ENCODE peak calls at places on chromosome 3, in ten cellular contexts. One of them, this sample, is unnamed.

GRCh38 chr3:159806412-159806811 is 182.2 kb upstream of the IL12A start:
- DNase-seq in sciatic nerve: no peak
- DNase-seq in HEK293T: no peak
- DNase-seq in activated naive CD8-positive, alpha-beta T cell treated with anti-CD3 and anti-CD28 coated beads, Interleukin-2, amount 50 U/mL, for 24 hours: no peak
- DNase-seq in ecto neural progenitor cell: no peak
- DNase-seq in stromal cell of bone marrow: no peak
- DNase-seq in skeletal muscle cell: no peak
- DNase-seq in GM03348: peak
- DNase-seq in activated CD4-positive, CD25-positive, alpha-beta regulatory T cell: no peak
- DNase-seq in activated CD4-positive, alpha-beta T cell treated with anti-CD3 and anti-CD28 coated beads for 24 hours: no peak
- DNase-seq in this sample: no peak

GRCh38 chr3:2158828-2159227 is 60.2 kb downstream of the CNTN4 start:
- DNase-seq in sciatic nerve: no peak
- DNase-seq in HEK293T: no peak
- DNase-seq in activated naive CD8-positive, alpha-beta T cell treated with anti-CD3 and anti-CD28 coated beads, Interleukin-2, amount 50 U/mL, for 24 hours: no peak
- DNase-seq in ecto neural progenitor cell: no peak
- DNase-seq in stromal cell of bone marrow: no peak
- DNase-seq in skeletal muscle cell: no peak
- DNase-seq in GM03348: no peak
- DNase-seq in activated CD4-positive, CD25-positive, alpha-beta regulatory T cell: no peak
- DNase-seq in activated CD4-positive, alpha-beta T cell treated with anti-CD3 and anti-CD28 coated beads for 24 hours: no peak
- DNase-seq in this sample: no peak

GRCh38 chr3:53821631-53822068 is 24.6 kb downstream of the CHDH start:
- DNase-seq in sciatic nerve: no peak
- DNase-seq in HEK293T: no peak
- DNase-seq in activated naive CD8-positive, alpha-beta T cell treated with anti-CD3 and anti-CD28 coated beads, Interleukin-2, amount 50 U/mL, for 24 hours: no peak
- DNase-seq in ecto neural progenitor cell: no peak
- DNase-seq in stromal cell of bone marrow: no peak
- DNase-seq in skeletal muscle cell: peak
- DNase-seq in GM03348: peak
- DNase-seq in activated CD4-positive, CD25-positive, alpha-beta regulatory T cell: no peak
- DNase-seq in activated CD4-positive, alpha-beta T cell treated with anti-CD3 and anti-CD28 coated beads for 24 hours: no peak
- DNase-seq in this sample: no peak

GRCh38 chr3:60675424-60675823 is 575.8 kb downstream of the FHIT start:
- DNase-seq in sciatic nerve: no peak
- DNase-seq in HEK293T: no peak
- DNase-seq in activated naive CD8-positive, alpha-beta T cell treated with anti-CD3 and anti-CD28 coated beads, Interleukin-2, amount 50 U/mL, for 24 hours: no peak
- DNase-seq in ecto neural progenitor cell: no peak
- DNase-seq in stromal cell of bone marrow: no peak
- DNase-seq in skeletal muscle cell: no peak
- DNase-seq in GM03348: no peak
- DNase-seq in activated CD4-positive, CD25-positive, alpha-beta regulatory T cell: no peak
- DNase-seq in activated CD4-positive, alpha-beta T cell treated with anti-CD3 and anti-CD28 coated beads for 24 hours: no peak
- DNase-seq in this sample: no peak

GRCh38 chr3:163605915-163606314 is 1472.4 kb downstream of the SI start:
- DNase-seq in sciatic nerve: no peak
- DNase-seq in HEK293T: no peak
- DNase-seq in activated naive CD8-positive, alpha-beta T cell treated with anti-CD3 and anti-CD28 coated beads, Interleukin-2, amount 50 U/mL, for 24 hours: no peak
- DNase-seq in ecto neural progenitor cell: no peak
- DNase-seq in stromal cell of bone marrow: no peak
- DNase-seq in skeletal muscle cell: no peak
- DNase-seq in GM03348: no peak
- DNase-seq in activated CD4-positive, CD25-positive, alpha-beta regulatory T cell: no peak
- DNase-seq in activated CD4-positive, alpha-beta T cell treated with anti-CD3 and anti-CD28 coated beads for 24 hours: no peak
- DNase-seq in this sample: no peak

GRCh38 chr3:40109641-40110490 is 199.6 kb upstream of the EIF1B start:
- DNase-seq in sciatic nerve: no peak
- DNase-seq in HEK293T: no peak
- DNase-seq in activated naive CD8-positive, alpha-beta T cell treated with anti-CD3 and anti-CD28 coated beads, Interleukin-2, amount 50 U/mL, for 24 hours: no peak
- DNase-seq in ecto neural progenitor cell: no peak
- DNase-seq in stromal cell of bone marrow: no peak
- DNase-seq in skeletal muscle cell: no peak
- DNase-seq in GM03348: peak
- DNase-seq in activated CD4-positive, CD25-positive, alpha-beta regulatory T cell: no peak
- DNase-seq in activated CD4-positive, alpha-beta T cell treated with anti-CD3 and anti-CD28 coated beads for 24 hours: no peak
- DNase-seq in this sample: no peak

GRCh38 chr3:122295286-122295685 is 29.8 kb upstream of the CSTA start:
- DNase-seq in sciatic nerve: no peak
- DNase-seq in HEK293T: no peak
- DNase-seq in activated naive CD8-positive, alpha-beta T cell treated with anti-CD3 and anti-CD28 coated beads, Interleukin-2, amount 50 U/mL, for 24 hours: no peak
- DNase-seq in ecto neural progenitor cell: no peak
- DNase-seq in stromal cell of bone marrow: no peak
- DNase-seq in skeletal muscle cell: no peak
- DNase-seq in GM03348: no peak
- DNase-seq in activated CD4-positive, CD25-positive, alpha-beta regulatory T cell: no peak
- DNase-seq in activated CD4-positive, alpha-beta T cell treated with anti-CD3 and anti-CD28 coated beads for 24 hours: no peak
- DNase-seq in this sample: no peak

GRCh38 chr3:159074756-159075155 is 272.9 kb downstream of the MFSD1 start:
- DNase-seq in sciatic nerve: no peak
- DNase-seq in HEK293T: no peak
- DNase-seq in activated naive CD8-positive, alpha-beta T cell treated with anti-CD3 and anti-CD28 coated beads, Interleukin-2, amount 50 U/mL, for 24 hours: no peak
- DNase-seq in ecto neural progenitor cell: no peak
- DNase-seq in stromal cell of bone marrow: no peak
- DNase-seq in skeletal muscle cell: no peak
- DNase-seq in GM03348: no peak
- DNase-seq in activated CD4-positive, CD25-positive, alpha-beta regulatory T cell: no peak
- DNase-seq in activated CD4-positive, alpha-beta T cell treated with anti-CD3 and anti-CD28 coated beads for 24 hours: no peak
- DNase-seq in this sample: no peak

GRCh38 chr3:49413338-49413734 is 1.1 kb downstream of the TCTA start:
- DNase-seq in sciatic nerve: no peak
- DNase-seq in HEK293T: no peak
- DNase-seq in activated naive CD8-positive, alpha-beta T cell treated with anti-CD3 and anti-CD28 coated beads, Interleukin-2, amount 50 U/mL, for 24 hours: no peak
- DNase-seq in ecto neural progenitor cell: no peak
- DNase-seq in stromal cell of bone marrow: no peak
- DNase-seq in skeletal muscle cell: no peak
- DNase-seq in GM03348: no peak
- DNase-seq in activated CD4-positive, CD25-positive, alpha-beta regulatory T cell: no peak
- DNase-seq in activated CD4-positive, alpha-beta T cell treated with anti-CD3 and anti-CD28 coated beads for 24 hours: no peak
- DNase-seq in this sample: no peak

GRCh38 chr3:186590580-186591296 is 20.2 kb downstream of the DNAJB11 start:
- DNase-seq in sciatic nerve: no peak
- DNase-seq in HEK293T: no peak
- DNase-seq in activated naive CD8-positive, alpha-beta T cell treated with anti-CD3 and anti-CD28 coated beads, Interleukin-2, amount 50 U/mL, for 24 hours: no peak
- DNase-seq in ecto neural progenitor cell: no peak
- DNase-seq in stromal cell of bone marrow: no peak
- DNase-seq in skeletal muscle cell: no peak
- DNase-seq in GM03348: no peak
- DNase-seq in activated CD4-positive, CD25-positive, alpha-beta regulatory T cell: no peak
- DNase-seq in activated CD4-positive, alpha-beta T cell treated with anti-CD3 and anti-CD28 coated beads for 24 hours: no peak
- DNase-seq in this sample: no peak

GRCh38 chr3:57952208-57952631 is 56.0 kb upstream of the FLNB start:
- DNase-seq in sciatic nerve: peak
- DNase-seq in HEK293T: peak
- DNase-seq in activated naive CD8-positive, alpha-beta T cell treated with anti-CD3 and anti-CD28 coated beads, Interleukin-2, amount 50 U/mL, for 24 hours: no peak
- DNase-seq in ecto neural progenitor cell: no peak
- DNase-seq in stromal cell of bone marrow: no peak
- DNase-seq in skeletal muscle cell: peak
- DNase-seq in GM03348: peak
- DNase-seq in activated CD4-positive, CD25-positive, alpha-beta regulatory T cell: no peak
- DNase-seq in activated CD4-positive, alpha-beta T cell treated with anti-CD3 and anti-CD28 coated beads for 24 hours: no peak
- DNase-seq in this sample: no peak

GRCh38 chr3:106590259-106590658 is 721.4 kb upstream of the CBLB start:
- DNase-seq in sciatic nerve: no peak
- DNase-seq in HEK293T: no peak
- DNase-seq in activated naive CD8-positive, alpha-beta T cell treated with anti-CD3 and anti-CD28 coated beads, Interleukin-2, amount 50 U/mL, for 24 hours: no peak
- DNase-seq in ecto neural progenitor cell: no peak
- DNase-seq in stromal cell of bone marrow: no peak
- DNase-seq in skeletal muscle cell: no peak
- DNase-seq in GM03348: peak
- DNase-seq in activated CD4-positive, CD25-positive, alpha-beta regulatory T cell: no peak
- DNase-seq in activated CD4-positive, alpha-beta T cell treated with anti-CD3 and anti-CD28 coated beads for 24 hours: no peak
- DNase-seq in this sample: no peak

GRCh38 chr3:51686512-51687215 is 15.6 kb downstream of the TEX264 start:
- DNase-seq in sciatic nerve: no peak
- DNase-seq in HEK293T: no peak
- DNase-seq in activated naive CD8-positive, alpha-beta T cell treated with anti-CD3 and anti-CD28 coated beads, Interleukin-2, amount 50 U/mL, for 24 hours: peak
- DNase-seq in ecto neural progenitor cell: no peak
- DNase-seq in stromal cell of bone marrow: no peak
- DNase-seq in skeletal muscle cell: peak
- DNase-seq in GM03348: peak
- DNase-seq in activated CD4-positive, CD25-positive, alpha-beta regulatory T cell: peak
- DNase-seq in activated CD4-positive, alpha-beta T cell treated with anti-CD3 and anti-CD28 coated beads for 24 hours: peak
- DNase-seq in this sample: peak

This sample was measured in GM18507.